ENCODE peak calls at places on chromosomes 16 and 17, in five cellular contexts. C, Y, H, W and D are unnamed samples.

GRCh38 chr16:28103516-28104170 is 40.1 kb upstream of the GSG1L start:
- DNase-seq in Y (no peak), C (no peak), H (no peak), W (no peak), D (no peak)

GRCh38 chr17:76467366-76467765 is at the start of gene AANAT:
- DNase-seq in C (no peak), W (no peak), H (no peak), Y (no peak), D (no peak)

GRCh38 chr17:75270218-75270965 is 639 bp downstream of the MIF4GD start:
- DNase-seq in Y (peak), C (no peak), H (peak), W (peak), D (no peak)

GRCh38 chr17:42578282-42578869 is 847 bp upstream of the PSMC3IP start:
- DNase-seq in W (peak), H (peak), Y (peak), C (peak), D (no peak)

GRCh38 chr17:9051561-9051960 is 30.3 kb downstream of the NTN1 start:
- DNase-seq in W (no peak), C (no peak), H (no peak), Y (no peak), D (no peak)

GRCh38 chr16:86961133-86961720 is 356.0 kb downstream of the C16orf95 start:
- DNase-seq in W (no peak), H (peak), Y (no peak), C (no peak), D (no peak)

GRCh38 chr16:5851583-5851982 is 754.0 kb upstream of the EEF2KMT start:
- DNase-seq in Y (no peak), W (no peak), H (no peak), C (no peak), D (no peak)

GRCh38 chr17:17220529-17220928 is 14.4 kb upstream of the PLD6 start:
- DNase-seq in W (no peak), H (no peak), C (no peak), Y (no peak), D (no peak)

GRCh38 chr16:84332975-84333684 is 35.2 kb upstream of the ATP2C2 start:
- DNase-seq in Y (no peak), W (peak), C (no peak), H (no peak), D (peak)

GRCh38 chr16:53881371-53881770 is 177.4 kb downstream of the FTO start:
- DNase-seq in C (no peak), Y (peak), W (no peak), H (peak), D (peak)

GRCh38 chr17:4796550-4796915 is 569 bp downstream of the PSMB6 start:
- DNase-seq in H (peak), W (peak), Y (peak), C (no peak), D (no peak)

GRCh38 chr16:12420661-12421209 is 383.0 kb downstream of the CPPED1 start:
- DNase-seq in Y (no peak), C (no peak), W (no peak), H (no peak), D (no peak)

GRCh38 chr17:50689251-50689650 is 18.5 kb downstream of the ANKRD40 start:
- DNase-seq in H (peak), W (peak), C (no peak), Y (peak), D (no peak)

GRCh38 chr16:47197536-47198179 is 53.9 kb upstream of the NETO2 start:
- DNase-seq in C (no peak), W (no peak), Y (no peak), H (peak), D (no peak)

GRCh38 chr16:68227850-68228553 is 7.9 kb downstream of the ESRP2 start:
- DNase-seq in H (no peak), W (peak), C (no peak), Y (no peak), D (no peak)

GRCh38 chr17:78781339-78782304 is at the start of gene CYTH1:
- DNase-seq in C (no peak), H (no peak), W (peak), Y (no peak), D (no peak)

GRCh38 chr16:66580605-66581209 is 1.4 kb downstream of the CMTM2 start:
- DNase-seq in W (no peak), C (peak), H (peak), Y (peak), D (peak)

GRCh38 chr17:71338396-71338795 is 782.4 kb upstream of the SOX9 start:
- DNase-seq in H (peak), W (no peak), Y (peak), C (peak), D (no peak)

GRCh38 chr17:17587614-17588336 is 3.7 kb downstream of the PEMT start:
- DNase-seq in C (no peak), H (peak), Y (no peak), W (no peak), D (no peak)

GRCh38 chr17:50864747-50865059 is 1.5 kb downstream of the TOB1 start:
- DNase-seq in Y (no peak), C (no peak), W (no peak), H (no peak), D (no peak)

GRCh38 chr17:59786213-59786535 is 78.7 kb downstream of the VMP1 start:
- DNase-seq in W (no peak), Y (no peak), C (no peak), H (no peak), D (no peak)

GRCh38 chr17:1313270-1314005 is 34.0 kb downstream of the TRARG1 start:
- DNase-seq in H (peak), C (no peak), Y (no peak), W (no peak), D (no peak)

GRCh38 chr17:31058958-31059357 is 35.8 kb upstream of the NF1 start:
- DNase-seq in H (no peak), C (no peak), W (no peak), Y (no peak), D (no peak)

GRCh38 chr17:16936536-16937310 is 35.2 kb downstream of the TNFRSF13B start:
- DNase-seq in C (no peak), H (no peak), W (peak), Y (no peak), D (no peak)

GRCh38 chr16:15897834-15898254 is 9.4 kb upstream of the CEP20 start:
- DNase-seq in W (no peak), Y (peak), C (no peak), H (peak), D (peak)

GRCh38 chr17:33964344-33964979 is 290.6 kb upstream of the CCL2 start:
- DNase-seq in Y (no peak), H (no peak), W (peak), C (no peak), D (no peak)

GRCh38 chr17:7186241-7186640 is 7.1 kb upstream of the ASGR1 start:
- DNase-seq in H (no peak), Y (no peak), C (no peak), W (peak), D (no peak)
- TF ChIP-seq CTCF in H (peak), Y (peak), C (no peak), W (peak), D (peak)

GRCh38 chr17:63974594-63975192 is 2.0 kb upstream of the SCN4A start:
- DNase-seq in Y (peak), H (peak), W (peak), C (no peak), D (no peak)

GRCh38 chr17:63973247-63973646 is 529 bp upstream of the SCN4A start:
- DNase-seq in C (no peak), W (no peak), H (no peak), Y (no peak), D (no peak)

GRCh38 chr17:63976702-63977101 is 4.0 kb upstream of the SCN4A start:
- DNase-seq in W (no peak), Y (no peak), H (no peak), C (no peak), D (no peak)

GRCh38 chr17:63973930-63974593 is 1.3 kb upstream of the SCN4A start:
- DNase-seq in H (peak), W (no peak), Y (no peak), C (no peak), D (no peak)

GRCh38 chr17:63975541-63976092 is 2.9 kb upstream of the SCN4A start:
- DNase-seq in H (no peak), Y (no peak), C (no peak), W (no peak), D (no peak)
- TF ChIP-seq CTCF in H (no peak), Y (no peak), C (no peak), W (no peak), D (no peak)

GRCh38 chr17:35578195-35578928 is at the start of gene PEX12:
- DNase-seq in C (peak), Y (peak), H (peak), W (peak), D (no peak)
- TF ChIP-seq CTCF in C (no peak), Y (no peak), H (no peak), W (no peak), D (no peak)

GRCh38 chr16:2196162-2196980 is at the start of gene CASKIN1:
- DNase-seq in H (no peak), W (peak), C (no peak), Y (no peak), D (no peak)

GRCh38 chr16:2194166-2194834 is 2.1 kb downstream of the CASKIN1 start:
- DNase-seq in Y (no peak), W (no peak), C (no peak), H (peak), D (no peak)

GRCh38 chr16:2196981-2197511 is 641 bp upstream of the CASKIN1 start:
- DNase-seq in H (no peak), Y (no peak), C (no peak), W (no peak), D (no peak)

GRCh38 chr16:2195316-2196161 is 866 bp downstream of the CASKIN1 start:
- DNase-seq in Y (no peak), C (no peak), W (no peak), H (no peak), D (no peak)

GRCh38 chr16:2194852-2195315 is 1.5 kb downstream of the CASKIN1 start:
- DNase-seq in H (peak), W (peak), C (no peak), Y (peak), D (no peak)
- TF ChIP-seq CTCF in H (peak), W (peak), C (peak), Y (peak), D (peak)

GRCh38 chr17:39543176-39543575 is 64.5 kb downstream of the NEUROD2 start:
- DNase-seq in Y (no peak), H (no peak), W (no peak), C (no peak), D (no peak)
- TF ChIP-seq CTCF in Y (no peak), H (no peak), W (no peak), C (no peak), D (no peak)

GRCh38 chr17:28675980-28676379 is 14.0 kb downstream of the SUPT6H start:
- DNase-seq in W (peak), C (no peak), Y (no peak), H (no peak), D (no peak)
- TF ChIP-seq CTCF in W (peak), C (peak), Y (peak), H (no peak), D (peak)

GRCh38 chr16:69465881-69466280 is 41.5 kb downstream of the CYB5B start:
- DNase-seq in Y (no peak), W (no peak), C (no peak), H (no peak), D (no peak)

GRCh38 chr16:69463876-69464275 is 39.5 kb downstream of the CYB5B start:
- DNase-seq in W (no peak), C (no peak), H (no peak), Y (no peak), D (no peak)

GRCh38 chr16:69466547-69466946 is 42.1 kb downstream of the CYB5B start:
- DNase-seq in W (no peak), C (no peak), Y (no peak), H (no peak), D (no peak)

GRCh38 chr16:69467531-69468204 is 43.2 kb downstream of the CYB5B start:
- DNase-seq in W (no peak), C (no peak), Y (no peak), H (no peak), D (no peak)

GRCh38 chr16:69465083-69465721 is 40.8 kb downstream of the CYB5B start:
- DNase-seq in Y (peak), W (no peak), C (peak), H (no peak), D (no peak)
- TF ChIP-seq CTCF in Y (no peak), W (peak), C (peak), H (no peak), D (peak)

GRCh38 chr16:29318037-29318436 is 88.5 kb downstream of the NPIPB11 start:
- DNase-seq in W (no peak), C (no peak), Y (peak), H (no peak), D (no peak)
- TF ChIP-seq CTCF in W (peak), C (no peak), Y (peak), H (peak), D (peak)

GRCh38 chr17:68457539-68458259 is 403 bp upstream of the WIPI1 start:
- DNase-seq in H (peak), W (peak), Y (peak), C (peak), D (no peak)
- TF ChIP-seq CTCF in H (no peak), W (peak), Y (no peak), C (no peak), D (no peak)